ENCODE peak calls at places on chromosomes 2 and 18, in seven cellular contexts. M is H7; I is dermis blood vessel endothelial cell; R is CD8-positive, alpha-beta memory T cell; E is left lobe of liver; Z is iPS DF 19.7; A is epithelial cell of esophagus. U is an unnamed sample.

GRCh38 chr2:150134223-150134858 is 353.1 kb downstream of the RND3 start:
- DNase-seq in I (no peak), M (no peak), A (no peak), Z (no peak), R (no peak), E (no peak), U (no peak)

GRCh38 chr2:240030379-240031094 is at the start of gene OR6B2:
- DNase-seq in E (no peak), Z (no peak), I (no peak), R (no peak), M (no peak), A (no peak), U (no peak)

GRCh38 chr18:27428120-27428519 is 243.0 kb upstream of the CHST9 start:
- DNase-seq in E (no peak), R (no peak), M (peak), Z (no peak), I (no peak), A (peak), U (no peak)

GRCh38 chr2:144464730-144465129 is 55.2 kb downstream of the ZEB2 start:
- DNase-seq in M (no peak), I (no peak), A (no peak), Z (no peak), R (no peak), E (no peak), U (no peak)

GRCh38 chr18:48541026-48541746 is 2.4 kb downstream of the CTIF start:
- DNase-seq in I (peak), A (peak), R (no peak), Z (no peak), M (peak), E (peak), U (peak)

GRCh38 chr2:159515482-159515881 is 100.9 kb downstream of the BAZ2B start:
- DNase-seq in R (no peak), I (peak), A (no peak), M (no peak), Z (no peak), E (no peak), U (no peak)

GRCh38 chr2:26359886-26360473 is 13.4 kb upstream of the ADGRF3 start:
- DNase-seq in M (no peak), R (no peak), I (no peak), Z (no peak), A (no peak), E (no peak), U (no peak)

GRCh38 chr2:200575957-200576356 is 9.9 kb upstream of the AOX1 start:
- DNase-seq in E (no peak), M (peak), Z (no peak), A (no peak), I (peak), R (no peak), U (no peak)

GRCh38 chr2:145744541-145745386 is 1224.8 kb upstream of the ZEB2 start:
- DNase-seq in Z (no peak), A (peak), M (no peak), R (no peak), E (no peak), I (peak), U (no peak)

GRCh38 chr2:105521176-105521575 is 122.3 kb upstream of the FHL2 start:
- DNase-seq in Z (no peak), A (peak), M (peak), I (peak), R (no peak), E (no peak), U (no peak)

GRCh38 chr2:86021396-86022378 is 84.0 kb downstream of the POLR1A start:
- DNase-seq in E (no peak), I (no peak), Z (no peak), A (no peak), R (no peak), M (peak), U (no peak)

GRCh38 chr2:74391209-74391579 is 11.1 kb upstream of the DCTN1 start:
- DNase-seq in R (no peak), M (no peak), I (no peak), A (peak), E (no peak), Z (no peak), U (no peak)

GRCh38 chr2:30318987-30319782 is 87.9 kb downstream of the LBH start:
- DNase-seq in Z (no peak), A (no peak), I (no peak), M (no peak), R (no peak), E (no peak), U (no peak)

GRCh38 chr18:9661564-9661963 is 46.5 kb upstream of the RAB31 start:
- DNase-seq in E (no peak), A (peak), I (peak), M (peak), Z (no peak), R (no peak), U (no peak)